ENCODE peak calls at places on chromosomes 3 and 15, in eight cellular contexts. Y is transverse colon, H is stomach, D is ovary, Q is IMR-90, V is NB4, Z is tibial nerve, P is uterus. E is an unnamed sample.

GRCh38 chr3:45498532-45498931 is 96.0 kb upstream of the LIMD1 start:
- DNase-seq in Y (no peak), H (no peak), D (no peak), Q (no peak), V (no peak), Z (no peak), P (no peak), E (no peak)

GRCh38 chr3:143653493-143653892 is 194.8 kb downstream of the SLC9A9 start:
- DNase-seq in Y (no peak), H (no peak), D (no peak), Q (no peak), V (no peak), Z (no peak), P (no peak), E (no peak)

GRCh38 chr15:25735550-25736384 is 127.4 kb downstream of the ATP10A start:
- DNase-seq in Y (no peak), H (no peak), D (no peak), Q (no peak), V (no peak), Z (no peak), P (no peak), E (no peak)

GRCh38 chr3:59286791-59287531 is 237.1 kb upstream of the CFAP20DC start:
- DNase-seq in Y (no peak), H (peak; percentile 31), D (no peak), Q (peak; percentile 21), V (peak; percentile 37), Z (no peak), P (no peak), E (peak; percentile 16)

GRCh38 chr3:126397610-126398422 is 3.1 kb downstream of the CFAP100 start:
- DNase-seq in Y (no peak), H (no peak), D (no peak), Q (no peak), V (no peak), Z (no peak), P (no peak), E (no peak)

GRCh38 chr3:133367431-133367830 is 32.4 kb upstream of the BFSP2 start:
- DNase-seq in Y (no peak), H (no peak), D (no peak), Q (no peak), V (no peak), Z (no peak), P (no peak), E (no peak)

GRCh38 chr3:43160664-43161063 is 54.8 kb upstream of the POMGNT2 start:
- DNase-seq in Y (no peak), H (no peak), D (no peak), Q (no peak), V (no peak), Z (no peak), P (no peak), E (no peak)

GRCh38 chr3:20225769-20226168 is 39.8 kb upstream of the SGO1 start:
- DNase-seq in Y (no peak), H (no peak), D (no peak), Q (peak; percentile 3), V (peak; percentile 46), Z (no peak), P (no peak), E (no peak)

GRCh38 chr15:73364070-73364469 is 4.7 kb downstream of the HCN4 start:
- DNase-seq in Y (no peak), H (no peak), D (no peak), Q (no peak), V (no peak), Z (no peak), P (no peak), E (no peak)

GRCh38 chr15:73367624-73368300 is 996 bp downstream of the HCN4 start:
- DNase-seq in Y (no peak), H (no peak), D (no peak), Q (no peak), V (no peak), Z (no peak), P (no peak), E (no peak)

GRCh38 chr15:73368301-73369072 is at the start of gene HCN4:
- DNase-seq in Y (no peak), H (no peak), D (no peak), Q (no peak), V (no peak), Z (no peak), P (no peak), E (peak; percentile 67)

GRCh38 chr15:73369073-73369694 is 426 bp upstream of the HCN4 start:
- DNase-seq in Y (no peak), H (no peak), D (no peak), Q (no peak), V (no peak), Z (no peak), P (no peak), E (no peak)

DNA sequence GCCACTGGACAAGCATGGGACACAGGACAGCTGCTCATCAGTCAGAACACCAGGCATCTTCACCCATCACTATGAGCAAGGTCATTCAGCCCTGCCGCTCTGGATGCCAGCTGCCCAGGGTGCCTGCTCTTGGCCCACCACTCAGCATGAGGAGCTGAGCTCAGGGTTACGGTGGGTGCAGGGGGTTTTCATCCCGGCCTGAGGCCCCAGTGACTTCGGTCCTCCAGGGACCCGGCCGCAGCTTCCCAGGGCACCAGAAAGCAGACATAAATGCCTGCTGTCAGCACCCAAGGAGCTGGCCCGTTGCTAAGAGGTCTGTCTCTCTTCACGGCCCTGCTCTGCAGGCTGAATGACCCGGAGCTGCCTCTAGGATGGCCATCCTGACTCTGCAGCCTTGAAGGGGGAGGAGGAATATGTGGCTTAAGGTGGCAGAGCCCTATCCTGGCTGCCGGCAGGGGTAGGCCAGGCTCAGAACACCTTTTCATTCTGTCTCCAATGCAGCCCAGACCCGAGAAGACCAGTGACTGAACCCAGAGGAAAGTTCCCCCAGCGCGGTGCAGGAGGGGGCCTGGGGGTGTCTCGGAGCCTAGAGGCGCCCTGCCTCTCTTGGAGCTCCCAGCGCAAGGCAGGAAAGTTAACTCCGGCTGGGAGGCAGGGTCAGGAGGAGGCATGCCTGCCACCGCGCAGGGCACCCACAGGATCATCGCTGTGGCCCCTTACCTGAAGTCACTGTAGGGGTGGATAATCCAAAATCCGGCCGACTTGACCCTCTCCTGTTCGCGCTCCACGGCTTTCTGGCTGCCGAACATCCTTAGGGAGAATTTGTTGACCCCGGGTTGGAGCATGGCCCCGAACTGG is 1.8 kb downstream of the HCN4 start:
- DNase-seq in Y (no peak), H (no peak), D (no peak), Q (no peak), V (no peak), Z (no peak), P (no peak), E (no peak)
- TF ChIP-seq CTCF in Y (no peak), H (no peak), D (no peak), Q (no peak), V (no peak), Z (no peak), P (no peak), E (no peak)

GRCh38 chr3:188946837-188947236 is 224.9 kb upstream of the TPRG1 start:
- DNase-seq in Y (no peak), H (no peak), D (peak; percentile 60), Q (no peak), V (no peak), Z (no peak), P (peak; percentile 68), E (no peak)

GRCh38 chr3:188948658-188949400 is 222.9 kb upstream of the TPRG1 start:
- DNase-seq in Y (peak; percentile 25), H (peak; percentile 42), D (peak; percentile 75), Q (peak; percentile 96), V (peak; percentile 39), Z (no peak), P (peak; percentile 78), E (peak; percentile 74)

GRCh38 chr3:188947983-188948657 is 223.7 kb upstream of the TPRG1 start:
- DNase-seq in Y (peak; percentile 91), H (peak; percentile 97), D (peak; percentile 99), Q (peak; percentile 85), V (no peak), Z (peak; percentile 94), P (peak; percentile 99), E (peak; percentile 98)

GRCh38 chr3:188946351-188946750 is 225.4 kb upstream of the TPRG1 start:
- DNase-seq in Y (no peak), H (no peak), D (no peak), Q (no peak), V (no peak), Z (no peak), P (no peak), E (no peak)

GRCh38 chr3:188947401-188947982 is 224.3 kb upstream of the TPRG1 start:
- DNase-seq in Y (peak; percentile 89), H (peak; percentile 90), D (peak; percentile 92), Q (peak; percentile 63), V (peak; percentile 15), Z (peak; percentile 74), P (peak; percentile 91), E (peak; percentile 93)
- TF ChIP-seq POLR2A in Y (peak; percentile 33), H (no peak), D (peak; percentile 67), Q (no peak), V (no peak), Z (peak; percentile 63), P (peak; percentile 32), E (no peak)

GRCh38 chr15:49877871-49878511 is 241.0 kb downstream of the ATP8B4 start:
- DNase-seq in Y (no peak), H (no peak), D (peak; percentile 56), Q (peak; percentile 69), V (no peak), Z (no peak), P (peak; percentile 79), E (peak; percentile 44)

GRCh38 chr15:49881433-49881832 is 237.6 kb downstream of the ATP8B4 start:
- DNase-seq in Y (no peak), H (no peak), D (no peak), Q (no peak), V (no peak), Z (no peak), P (no peak), E (no peak)

GRCh38 chr15:49875392-49875791 is 243.6 kb downstream of the ATP8B4 start:
- DNase-seq in Y (no peak), H (no peak), D (no peak), Q (no peak), V (no peak), Z (no peak), P (no peak), E (no peak)

GRCh38 chr15:49877117-49877860 is 241.7 kb downstream of the ATP8B4 start:
- DNase-seq in Y (no peak), H (no peak), D (peak; percentile 54), Q (peak; percentile 60), V (no peak), Z (no peak), P (peak; percentile 71), E (no peak)

DNA sequence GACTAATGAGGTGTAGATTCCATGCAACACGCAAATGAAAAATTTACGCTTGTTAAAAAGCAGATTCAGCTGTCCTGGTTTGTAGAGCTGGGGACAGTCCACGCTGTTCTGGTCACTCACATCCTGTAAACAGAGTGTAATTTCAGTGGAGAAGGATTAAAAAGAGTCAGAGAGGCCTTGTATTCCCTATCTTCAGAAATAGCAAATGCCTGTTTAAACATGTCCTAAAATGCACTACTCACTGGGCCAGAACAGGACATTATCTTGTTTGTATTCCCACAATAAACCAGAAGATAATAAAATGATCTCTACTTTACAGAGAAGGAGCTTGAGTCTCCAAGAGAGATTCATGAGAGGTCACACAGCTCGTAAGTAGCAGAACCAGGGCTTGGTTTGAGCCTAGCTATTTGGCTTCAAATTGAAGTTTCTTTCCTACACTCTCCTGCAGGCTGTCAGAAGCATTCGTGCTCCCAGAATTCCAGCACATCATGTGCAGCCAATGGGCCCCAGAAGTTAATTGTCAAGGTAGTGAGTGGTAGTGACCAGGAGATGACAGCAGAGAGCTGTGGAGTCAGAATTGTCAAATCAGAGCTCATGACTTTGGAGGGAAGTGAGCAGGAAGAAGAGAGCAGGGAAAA is 242.5 kb downstream of the ATP8B4 start:
- DNase-seq in Y (no peak), H (no peak), D (no peak), Q (no peak), V (no peak), Z (no peak), P (peak; percentile 45), E (peak; percentile 46)
- TF ChIP-seq CTCF in Y (peak; percentile 71), H (no peak), D (no peak), Q (peak; percentile 32), V (peak; percentile 31), Z (no peak), P (peak; percentile 31), E (peak; percentile 49)

GRCh38 chr3:122679085-122679466 is 1.6 kb upstream of the PARP14 start:
- DNase-seq in Y (peak; percentile 87), H (peak; percentile 84), D (peak; percentile 87), Q (peak; percentile 79), V (peak; percentile 87), Z (peak; percentile 76), P (peak; percentile 89), E (peak; percentile 89)

GRCh38 chr3:122681294-122682015 is 816 bp downstream of the PARP14 start:
- DNase-seq in Y (no peak), H (no peak), D (peak; percentile 19), Q (no peak), V (no peak), Z (no peak), P (no peak), E (no peak)

GRCh38 chr3:122682016-122682374 is 1.4 kb downstream of the PARP14 start:
- DNase-seq in Y (no peak), H (no peak), D (no peak), Q (no peak), V (no peak), Z (no peak), P (no peak), E (no peak)

GRCh38 chr3:122679467-122680291 is 960 bp upstream of the PARP14 start:
- DNase-seq in Y (peak; percentile 38), H (peak; percentile 36), D (peak; percentile 41), Q (peak; percentile 27), V (peak; percentile 26), Z (no peak), P (peak; percentile 44), E (peak; percentile 33)

DNA sequence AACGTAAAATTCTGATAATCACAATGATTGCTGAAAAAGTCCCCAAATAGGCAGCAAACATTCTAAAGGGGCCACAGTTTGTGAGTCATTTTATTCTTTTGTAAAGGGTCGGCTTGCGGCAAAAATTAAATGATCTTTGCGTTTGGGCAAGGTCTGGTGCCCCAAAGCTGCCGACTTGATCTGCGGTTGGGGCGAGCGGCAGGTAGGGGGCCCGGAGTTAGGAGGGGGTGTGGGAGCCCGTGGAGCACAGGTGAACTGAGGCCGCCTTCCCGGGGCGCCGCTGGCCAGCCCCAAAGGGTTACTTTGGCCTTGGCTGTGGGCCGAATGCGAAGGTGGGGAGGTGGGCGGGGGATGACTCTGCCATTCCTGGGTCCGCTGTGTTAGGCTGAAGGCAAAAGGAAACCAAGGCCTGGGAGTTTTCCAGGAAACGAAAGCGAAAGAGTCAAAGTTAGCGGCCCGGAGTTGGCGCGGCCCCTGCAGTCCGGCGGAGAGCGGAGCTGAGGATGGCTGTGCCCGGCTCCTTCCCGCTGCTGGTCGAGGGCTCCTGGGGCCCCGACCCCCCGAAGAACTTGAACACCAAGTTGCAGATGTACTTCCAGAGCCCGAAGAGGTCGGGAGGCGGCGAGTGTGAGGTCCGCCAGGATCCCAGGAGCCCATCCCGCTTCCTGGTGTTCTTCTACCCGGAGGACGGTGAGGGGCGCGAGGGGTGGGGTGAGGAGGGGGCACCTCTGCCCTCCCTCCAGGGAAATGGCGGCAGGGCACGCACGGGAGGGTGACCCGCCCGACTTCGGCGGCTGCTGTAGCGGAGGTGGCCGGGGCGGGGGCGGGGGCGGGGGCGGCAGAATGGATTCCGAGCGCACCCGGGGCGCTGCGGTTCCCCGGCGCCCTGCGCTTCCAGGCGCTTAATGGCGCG is at the start of gene PARP14:
- DNase-seq in Y (peak; percentile 82), H (peak; percentile 79), D (peak; percentile 76), Q (peak; percentile 68), V (peak; percentile 73), Z (peak; percentile 37), P (peak; percentile 80), E (peak; percentile 64)
- TF ChIP-seq POLR2A in Y (peak; percentile 68), H (no peak), D (peak; percentile 16), Q (peak; percentile 50), V (no peak), Z (peak; percentile 15), P (no peak), E (no peak)

E was measured in testis.